ENCODE peak calls at places on chromosome 22, in four cellular contexts. Y is Ammon's horn, H is NCI-H2081 treated with DMSO at 0.1 percent for 48 hours, B is AG08396. K is an unnamed sample.

GRCh38 chr22:47474895-47475294 is 712.4 kb downstream of the TBC1D22A start:
- DNase-seq in Y (no peak), H (no peak), B (no peak), K (no peak)

GRCh38 chr22:29336751-29337490 is 21.4 kb upstream of the RASL10A start:
- DNase-seq in Y (no peak), H (no peak), B (no peak), K (no peak)

GRCh38 chr22:28917747-28918543 is 34.6 kb downstream of the ZNRF3 start:
- DNase-seq in Y (peak), H (no peak), B (no peak), K (no peak)

GRCh38 chr22:39240841-39241631 is 3.7 kb downstream of the PDGFB start:
- DNase-seq in Y (no peak), H (no peak), B (no peak), K (no peak)

GRCh38 chr22:17035246-17035645 is 27.2 kb upstream of the GAB4 start:
- DNase-seq in Y (peak), H (no peak), B (no peak), K (no peak)

GRCh38 chr22:46045459-46046298 is 68.7 kb upstream of the WNT7B start:
- DNase-seq in Y (peak), H (no peak), B (no peak), K (peak)

GRCh38 chr22:46229701-46230100 is 20.4 kb downstream of the CDPF1 start:
- DNase-seq in Y (no peak), H (no peak), B (peak), K (no peak)

GRCh38 chr22:31238057-31238456 is 26.0 kb downstream of the LIMK2 start:
- DNase-seq in Y (no peak), H (no peak), B (no peak), K (no peak)

GRCh38 chr22:38850399-38850798 is 6.6 kb upstream of the NPTXR start:
- DNase-seq in Y (no peak), H (no peak), B (no peak), K (no peak)

GRCh38 chr22:31122532-31123291 is at the start of gene INPP5J:
- DNase-seq in Y (peak), H (no peak), B (peak), K (no peak)

GRCh38 chr22:49544286-49544685 is 283.4 kb downstream of the BRD1 start:
- DNase-seq in Y (no peak), H (no peak), B (no peak), K (no peak)

GRCh38 chr22:46081036-46081830 is 69.1 kb upstream of the PPARA start:
- DNase-seq in Y (peak), H (no peak), B (no peak), K (peak)

GRCh38 chr22:23969071-23969470 is 2.4 kb downstream of the DDTL start:
- DNase-seq in Y (no peak), H (no peak), B (peak), K (no peak)

K was measured in putamen.